ENCODE peak calls at places on chromosomes 4 and X, in eight cellular contexts. S is NCI-H1417; L is hippocampal formation; H is activated CD8-positive, alpha-beta memory T cell treated with anti-CD3 and anti-CD28 coated beads for 1 hour; Q is stimulated activated CD4-positive, alpha-beta T cell treated with anti-CD3 and anti-CD28 coated beads, TNF-alpha, amount 100 ng/mL, for 1 hour; A is LHCN-M2; W is WTC11; J is NCI-H1930. G is an unnamed sample.

GRCh38 chr4:110596431-110596830 is 26.4 kb downstream of the PITX2 start:
- DNase-seq in W (no peak), A (no peak), J (no peak), Q (no peak), S (no peak), L (no peak), H (no peak), G (no peak)

GRCh38 chr4:148951346-148951745 is 509.1 kb upstream of the NR3C2 start:
- DNase-seq in S (no peak), L (no peak), H (no peak), W (no peak), Q (no peak), A (peak), J (no peak), G (no peak)

GRCh38 chr4:130359537-130359936 is 1263.6 kb downstream of the C4orf33 start:
- DNase-seq in J (no peak), W (no peak), L (peak), S (peak), Q (no peak), H (no peak), A (peak), G (no peak)

GRCh38 chr4:676871-677235 is 2.5 kb downstream of the MYL5 start:
- DNase-seq in L (no peak), A (no peak), W (no peak), S (peak), H (no peak), Q (no peak), J (no peak), G (no peak)

GRCh38 chrX:136191171-136191570 is 43.8 kb downstream of the FHL1 start:
- DNase-seq in S (no peak), A (no peak), L (no peak), H (no peak), J (no peak), W (no peak), Q (no peak), G (no peak)

GRCh38 chr4:36590343-36590742 is 308.9 kb downstream of the DTHD1 start:
- DNase-seq in S (no peak), Q (no peak), W (no peak), L (no peak), A (no peak), J (no peak), H (no peak), G (no peak)

GRCh38 chrX:77749695-77750094 is 36.3 kb downstream of the ATRX start:
- DNase-seq in H (no peak), A (peak), L (no peak), S (no peak), Q (no peak), J (no peak), W (no peak), G (no peak)

GRCh38 chr4:183636488-183636887 is 22.5 kb downstream of the RWDD4 start:
- DNase-seq in W (no peak), Q (no peak), S (no peak), J (no peak), H (no peak), L (no peak), A (no peak), G (no peak)

GRCh38 chr4:101018836-101019235 is 328.5 kb downstream of the PPP3CA start:
- DNase-seq in L (no peak), H (no peak), Q (no peak), A (no peak), W (no peak), J (no peak), S (no peak), G (no peak)

GRCh38 chr4:126701756-126702155 is 931.0 kb upstream of the INTU start:
- DNase-seq in W (no peak), L (no peak), J (no peak), H (no peak), A (peak), S (peak), Q (no peak), G (no peak)

GRCh38 chr4:61572160-61572559 is 372.0 kb downstream of the ADGRL3 start:
- DNase-seq in A (peak), Q (no peak), L (no peak), S (no peak), W (no peak), J (no peak), H (no peak), G (no peak)

G was measured in osteocyte.